ENCODE peak calls at places on chromosomes 2 and 18, in nine cellular contexts. B is SK-N-SH, O is K562, P is GM23248, Q is OCI-LY7, D is fibroblast of lung, W is hepatocyte, V is HepG2, M is PC-3. U is an unnamed sample. For H3K79me2 and H4K20me1, the result is how much of the 10 kb centered on the place peaks cover.

GRCh38 chr2:218229239-218229638 is 12.2 kb downstream of the ARPC2 start:
- DNase-seq in M (peak), P (peak), O (no peak), D (peak), Q (peak), B (no peak), V (no peak), W (no peak), U (peak)

GRCh38 chr2:186639939-186640338 is 50.1 kb downstream of the ITGAV start:
- DNase-seq in D (no peak), M (no peak), V (no peak), O (no peak), Q (no peak), B (no peak), P (no peak), W (no peak), U (no peak)

GRCh38 chr2:189210250-189211075 is 30.9 kb upstream of the COL5A2 start:
- DNase-seq in Q (no peak), O (peak), W (peak), M (peak), B (no peak), V (no peak), P (peak), D (peak), U (peak)

GRCh38 chr2:7813541-7814310 is 868.1 kb upstream of the ID2 start:
- DNase-seq in V (no peak), M (peak), P (peak), B (no peak), Q (no peak), O (no peak), D (peak), W (no peak), U (no peak)

GRCh38 chr2:64586883-64587481 is 62.9 kb downstream of the AFTPH start:
- DNase-seq in W (peak), P (peak), B (no peak), V (peak), M (peak), O (peak), D (peak), Q (peak), U (no peak)

GRCh38 chr2:222952204-222952603 is 91.4 kb downstream of the ACSL3 start:
- DNase-seq in W (no peak), B (no peak), V (no peak), D (no peak), M (no peak), O (no peak), Q (peak), P (no peak), U (peak)

GRCh38 chr2:39243469-39244123 is at the start of gene CDKL4:
- DNase-seq in W (no peak), D (peak), B (peak), V (no peak), O (no peak), Q (no peak), M (no peak), P (no peak), U (no peak)

GRCh38 chr2:232970051-232970450 is 43.0 kb downstream of the NGEF start:
- DNase-seq in O (no peak), Q (no peak), P (no peak), W (no peak), M (no peak), V (no peak), B (no peak), D (no peak), U (no peak)

GRCh38 chr2:231167745-231168459 is 30.5 kb upstream of the ARMC9 start:
- DNase-seq in V (no peak), B (no peak), D (peak), M (no peak), O (no peak), P (no peak), Q (no peak), W (no peak), U (no peak)

GRCh38 chr2:148926291-148926961 is 51.4 kb downstream of the KIF5C start:
- DNase-seq in V (peak), M (peak), O (peak), B (peak), Q (peak), D (peak), P (peak), W (peak), U (no peak)

GRCh38 chr2:162327134-162327769 is 8.8 kb upstream of the IFIH1 start:
- DNase-seq in W (peak), B (no peak), V (no peak), M (peak), O (peak), P (peak), D (no peak), Q (no peak), U (no peak)

GRCh38 chr18:55090566-55091187 is 131.4 kb upstream of the CCDC68 start:
- DNase-seq in D (peak), V (no peak), B (no peak), P (no peak), Q (no peak), M (peak), O (no peak), W (no peak), U (no peak)

GRCh38 chr2:9228088-9228751 is 21.6 kb downstream of the ASAP2 start:
- DNase-seq in D (peak), O (no peak), B (no peak), V (no peak), P (peak), M (peak), Q (no peak), W (no peak), U (no peak)

GRCh38 chr2:9230051-9230802 is 23.6 kb downstream of the ASAP2 start:
- DNase-seq in P (peak), W (no peak), V (no peak), Q (no peak), B (peak), D (peak), M (no peak), O (no peak), U (no peak)

GRCh38 chr2:9228781-9229469 is 22.3 kb downstream of the ASAP2 start:
- DNase-seq in P (no peak), B (no peak), W (no peak), O (no peak), V (no peak), Q (no peak), D (no peak), M (no peak), U (no peak)

GRCh38 chr2:9230881-9231280 is 24.3 kb downstream of the ASAP2 start:
- DNase-seq in D (no peak), B (no peak), M (no peak), Q (no peak), O (no peak), V (no peak), P (peak), W (no peak), U (no peak)

DNA sequence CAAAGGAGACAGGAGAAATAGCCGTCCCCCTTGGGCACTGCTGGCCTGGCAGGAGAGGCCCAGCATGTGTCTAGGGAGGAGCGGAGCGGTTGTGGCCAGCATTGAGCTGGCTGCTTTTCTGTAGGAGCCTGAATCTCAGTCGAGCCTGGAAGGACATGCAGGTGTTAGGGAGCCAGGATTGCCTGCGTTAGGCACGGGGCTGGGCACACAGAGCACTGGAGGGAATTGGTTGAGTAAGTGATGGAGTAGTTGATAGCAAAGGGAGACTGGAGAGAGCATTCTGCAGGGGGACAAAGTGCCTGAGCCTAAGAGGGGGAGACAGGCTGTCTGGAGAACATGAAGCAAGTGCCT is 22.8 kb downstream of the ASAP2 start:
- DNase-seq in O (no peak), M (no peak), P (no peak), B (no peak), V (no peak), W (no peak), Q (no peak), D (no peak), U (no peak)
- H3K79me2 ChIP-seq in O (under half), M (half or more), P (half or more), B (half or more), V (under half), W (half or more), Q (under half), D (half or more), U (half or more)

DNA sequence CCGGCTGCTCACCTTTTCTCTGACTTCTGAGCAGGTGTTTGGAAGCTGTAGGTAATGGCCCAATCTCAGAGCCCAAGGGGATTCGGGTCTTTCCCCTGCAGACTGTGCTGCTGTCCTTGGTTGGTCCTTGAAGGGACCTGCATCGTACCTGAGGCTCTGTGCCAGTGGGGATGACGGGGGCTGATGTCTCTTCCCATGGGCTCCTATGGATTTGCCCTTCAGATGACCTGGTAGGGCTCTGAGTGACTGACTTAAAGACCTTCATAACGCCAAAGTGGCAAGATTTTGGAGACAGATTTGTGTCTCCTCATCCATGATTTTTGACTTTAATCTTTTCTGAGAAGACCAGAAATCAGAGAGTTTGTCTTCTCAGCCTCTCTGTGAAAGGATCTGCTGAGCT is 166.1 kb downstream of the FAM210A start:
- DNase-seq in B (no peak), M (no peak), D (no peak), V (no peak), Q (no peak), W (no peak), O (no peak), P (no peak), U (no peak)
- H2AFZ ChIP-seq in B (no peak), M (no peak), D (no peak), V (no peak), Q (no peak), W (no peak), O (no peak), P (no peak), U (no peak)

DNA sequence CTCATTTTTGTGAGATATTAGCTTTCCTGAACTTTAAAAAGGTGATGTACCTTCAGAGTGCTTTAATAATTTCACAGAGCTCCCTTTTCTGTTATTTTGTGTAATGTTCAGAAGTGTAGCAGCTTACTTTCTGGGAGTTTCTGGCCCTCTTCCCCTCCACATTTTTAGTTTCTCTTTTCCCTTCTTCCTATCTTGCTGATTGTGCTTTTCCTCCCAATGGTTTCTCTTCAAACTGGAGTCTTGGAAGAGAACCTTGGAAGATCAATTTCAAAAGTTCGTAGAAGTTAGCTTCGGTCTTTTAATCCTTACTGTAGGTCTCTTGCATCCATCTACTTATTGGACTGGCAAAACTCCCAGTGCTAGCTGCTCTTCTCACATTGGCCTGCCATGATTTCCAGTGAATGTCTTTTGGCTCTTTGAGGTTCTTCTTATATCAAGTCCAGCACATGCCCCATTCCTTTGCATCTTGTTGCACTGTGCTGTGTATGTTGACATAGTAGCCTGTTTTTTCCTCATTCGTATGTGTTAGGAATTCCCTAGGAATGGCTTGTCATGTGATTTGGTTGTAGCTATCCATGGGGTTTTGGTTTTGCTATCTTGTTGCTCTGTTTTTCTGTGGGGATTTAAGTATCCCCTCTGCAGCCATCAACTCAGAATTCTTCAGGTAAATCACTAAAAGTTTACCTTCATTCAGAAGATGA is 7.8 kb downstream of the CCNT2 start:
- DNase-seq in O (peak), P (peak), W (peak), D (peak), V (peak), B (no peak), M (no peak), Q (no peak), U (no peak)
- H4K20me1 ChIP-seq in O (under half), P (under half), W (half or more), D (under half), V (half or more), B (half or more), M (half or more), Q (under half), U (half or more)

GRCh38 chr18:2680216-2680792 is 24.8 kb downstream of the SMCHD1 start:
- DNase-seq in B (no peak), V (no peak), Q (no peak), O (no peak), W (no peak), D (no peak), P (no peak), M (no peak), U (no peak)

GRCh38 chr18:2686349-2686968 is 30.9 kb downstream of the SMCHD1 start:
- DNase-seq in O (no peak), D (no peak), B (no peak), P (peak), M (no peak), V (no peak), W (no peak), Q (peak), U (no peak)

GRCh38 chr18:2687390-2688001 is 32.0 kb downstream of the SMCHD1 start:
- DNase-seq in Q (peak), O (no peak), V (no peak), D (no peak), P (no peak), M (no peak), B (no peak), W (no peak), U (no peak)

GRCh38 chr18:2681993-2682603 is 26.6 kb downstream of the SMCHD1 start:
- DNase-seq in B (no peak), Q (no peak), M (no peak), W (no peak), V (no peak), O (no peak), D (no peak), P (no peak), U (no peak)

DNA sequence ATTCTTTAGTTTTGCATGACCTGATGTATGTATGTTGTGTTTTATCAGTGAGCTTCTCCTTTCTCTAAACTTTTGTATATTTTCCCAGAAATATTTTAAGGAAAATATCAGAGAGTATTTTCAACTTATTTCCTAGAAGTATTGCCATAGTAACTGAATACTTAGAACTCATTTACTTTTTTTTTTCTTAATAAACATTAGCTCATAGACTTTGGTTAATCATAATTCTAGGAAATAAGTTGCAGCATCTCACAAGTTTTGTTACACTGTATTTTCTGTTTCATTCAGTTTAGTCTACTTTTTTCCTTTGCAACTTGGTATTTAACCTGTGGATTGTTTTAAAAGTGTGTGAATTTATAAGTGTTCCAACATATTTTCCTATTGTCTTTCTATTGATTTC is 27.5 kb downstream of the SMCHD1 start:
- DNase-seq in O (no peak), W (no peak), V (no peak), M (no peak), D (no peak), B (no peak), Q (no peak), P (peak), U (no peak)
- H3K79me2 ChIP-seq in O (half or more), W (half or more), V (under half), M (half or more), D (under half), B (half or more), Q (half or more), P (half or more), U (half or more)